ENCODE peak calls at places on chromosomes 13 and 19, in ten cellular contexts. Z, V, T, E, L, I, W, Y, G and C are unnamed samples.

GRCh38 chr19:15684828-15685227 is 11.9 kb downstream of the CYP4F12 start:
- DNase-seq in Z (no peak), V (no peak), T (no peak), E (no peak), L (peak), I (peak), W (no peak), Y (peak), G (peak), C (no peak)

GRCh38 chr13:110277357-110277950 is 29.5 kb downstream of the COL4A1 start:
- DNase-seq in Z (no peak), V (no peak), T (no peak), E (no peak), L (no peak), I (no peak), W (no peak), Y (no peak), G (no peak), C (no peak)

GRCh38 chr13:97946951-97947588 is 6.4 kb upstream of the IPO5 start:
- DNase-seq in Z (no peak), V (no peak), T (no peak), E (peak), L (no peak), I (no peak), W (no peak), Y (no peak), G (no peak), C (no peak)

GRCh38 chr13:82675024-82675423 is 1207.2 kb downstream of the SLITRK1 start:
- DNase-seq in Z (no peak), V (no peak), T (no peak), E (no peak), L (no peak), I (no peak), W (no peak), Y (no peak), G (no peak), C (no peak)

GRCh38 chr13:76667551-76667950 is 218.7 kb downstream of the KCTD12 start:
- DNase-seq in Z (no peak), V (no peak), T (peak), E (peak), L (no peak), I (peak), W (no peak), Y (peak), G (no peak), C (no peak)

GRCh38 chr13:57569981-57570380 is 61.6 kb upstream of the PCDH17 start:
- DNase-seq in Z (no peak), V (no peak), T (no peak), E (no peak), L (no peak), I (no peak), W (no peak), Y (no peak), G (no peak), C (no peak)

GRCh38 chr19:44025217-44025936 is at the start of gene ZNF222:
- DNase-seq in Z (peak), V (peak), T (peak), E (peak), L (peak), I (peak), W (peak), Y (peak), G (peak), C (peak)

GRCh38 chr19:47021536-47022139 is 2.0 kb downstream of the NPAS1 start:
- DNase-seq in Z (no peak), V (no peak), T (no peak), E (peak), L (no peak), I (no peak), W (no peak), Y (no peak), G (no peak), C (no peak)

GRCh38 chr13:113542751-113543424 is 41.7 kb upstream of the TFDP1 start:
- DNase-seq in Z (no peak), V (no peak), T (no peak), E (no peak), L (no peak), I (no peak), W (no peak), Y (no peak), G (no peak), C (no peak)

GRCh38 chr19:8609210-8610040 is 1.1 kb downstream of the ADAMTS10 start:
- DNase-seq in Z (no peak), V (no peak), T (peak), E (peak), L (peak), I (peak), W (peak), Y (peak), G (no peak), C (peak)

GRCh38 chr13:112965103-112965502 is 3.9 kb upstream of the MCF2L start:
- DNase-seq in Z (no peak), V (no peak), T (no peak), E (no peak), L (no peak), I (no peak), W (no peak), Y (no peak), G (no peak), C (no peak)

GRCh38 chr13:102309110-102309509 is 92.7 kb downstream of the FGF14 start:
- DNase-seq in Z (no peak), V (no peak), T (no peak), E (no peak), L (no peak), I (no peak), W (no peak), Y (no peak), G (no peak), C (peak)

GRCh38 chr13:41222259-41222852 is 28.0 kb upstream of the KBTBD7 start:
- DNase-seq in Z (peak), V (peak), T (peak), E (peak), L (peak), I (peak), W (no peak), Y (peak), G (peak), C (peak)

GRCh38 chr13:44679602-44680001 is 103.5 kb upstream of the TSC22D1 start:
- DNase-seq in Z (no peak), V (no peak), T (no peak), E (no peak), L (no peak), I (no peak), W (no peak), Y (no peak), G (no peak), C (no peak)

GRCh38 chr19:1814391-1814790 is 2.3 kb upstream of the ATP8B3 start:
- DNase-seq in Z (no peak), V (no peak), T (no peak), E (no peak), L (no peak), I (no peak), W (no peak), Y (no peak), G (no peak), C (no peak)

GRCh38 chr13:44380404-44381165 is 7.0 kb downstream of the SERP2 start:
- DNase-seq in Z (no peak), V (no peak), T (no peak), E (peak), L (no peak), I (no peak), W (no peak), Y (no peak), G (no peak), C (no peak)

GRCh38 chr13:103539265-103539664 is 473.0 kb upstream of the SLC10A2 start:
- DNase-seq in Z (no peak), V (no peak), T (no peak), E (no peak), L (no peak), I (no peak), W (no peak), Y (no peak), G (no peak), C (peak)

GRCh38 chr19:51721905-51722304 is 1.9 kb downstream of the HAS1 start:
- DNase-seq in Z (no peak), V (no peak), T (no peak), E (no peak), L (no peak), I (no peak), W (no peak), Y (no peak), G (no peak), C (no peak)

GRCh38 chr13:30510811-30511371 is 45.2 kb upstream of the HMGB1 start:
- DNase-seq in Z (no peak), V (no peak), T (no peak), E (no peak), L (no peak), I (no peak), W (no peak), Y (no peak), G (no peak), C (no peak)

GRCh38 chr19:36747750-36748149 is 24.9 kb downstream of the ZNF850 start:
- DNase-seq in Z (no peak), V (no peak), T (no peak), E (no peak), L (no peak), I (no peak), W (no peak), Y (no peak), G (no peak), C (no peak)

GRCh38 chr13:50149932-50150331 is 134.7 kb downstream of the KCNRG start:
- DNase-seq in Z (no peak), V (peak), T (no peak), E (no peak), L (no peak), I (peak), W (no peak), Y (no peak), G (no peak), C (peak)

GRCh38 chr13:51000576-51001260 is 91.1 kb downstream of the RNASEH2B start:
- DNase-seq in Z (no peak), V (no peak), T (no peak), E (peak), L (no peak), I (peak), W (no peak), Y (no peak), G (no peak), C (no peak)